ENCODE peak calls at places on chromosome 9, in eight cellular contexts. O is GM23248; S is fibroblast of the aortic adventitia; B is sciatic nerve; F is GOT3; Y is stimulated activated naive B cell treated with anti-CD40 and anti-IgM and Interleukin-4, amounts not matched to agents 10 μg/mL and 1 μg/mL and 100 μg/mL, for 72 hours; G is activated naive CD8-positive, alpha-beta T cell treated with anti-CD3 and anti-CD28 coated beads for 36 hours; J is activated T-helper 1 cell treated with Interleukin-2 at 50 U/mL for 16 hours. A is an unnamed sample.

GRCh38 chr9:13915591-13916301 is 398.2 kb downstream of the NFIB start:
- DNase-seq in O (peak), S (peak), B (no peak), F (no peak), Y (no peak), G (no peak), J (no peak), A (peak)

GRCh38 chr9:114446036-114446435 is 58.3 kb upstream of the AKNA start:
- DNase-seq in O (peak), S (peak), B (no peak), F (no peak), Y (no peak), G (no peak), J (no peak), A (no peak)

GRCh38 chr9:129665814-129666511 is 516 bp downstream of the PRRX2 start:
- DNase-seq in O (peak), S (no peak), B (no peak), F (no peak), Y (no peak), G (no peak), J (no peak), A (no peak)

GRCh38 chr9:124360277-124360676 is 55.0 kb downstream of the PSMB7 start:
- DNase-seq in O (no peak), S (no peak), B (no peak), F (no peak), Y (no peak), G (no peak), J (no peak), A (no peak)

GRCh38 chr9:128143409-128144238 is 5.6 kb upstream of the LCN2 start:
- DNase-seq in O (peak), S (peak), B (no peak), F (no peak), Y (no peak), G (no peak), J (no peak), A (no peak)

GRCh38 chr9:116152390-116152789 is 1.2 kb upstream of the PAPPA start:
- DNase-seq in O (peak), S (no peak), B (no peak), F (no peak), Y (no peak), G (no peak), J (no peak), A (no peak)

GRCh38 chr9:93288891-93289883 is 105.2 kb downstream of the WNK2 start:
- DNase-seq in O (peak), S (no peak), B (no peak), F (no peak), Y (no peak), G (no peak), J (no peak), A (no peak)

GRCh38 chr9:28774433-28775029 is 1201.2 kb upstream of the C9orf72 start:
- DNase-seq in O (peak), S (peak), B (no peak), F (no peak), Y (no peak), G (no peak), J (no peak), A (peak)

GRCh38 chr9:131839281-131840084 is 99.6 kb upstream of the RAPGEF1 start:
- DNase-seq in O (peak), S (peak), B (no peak), F (peak), Y (no peak), G (peak), J (peak), A (peak)

GRCh38 chr9:89730715-89731114 is 125.9 kb downstream of the GADD45G start:
- DNase-seq in O (no peak), S (no peak), B (no peak), F (no peak), Y (no peak), G (no peak), J (no peak), A (no peak)

GRCh38 chr9:107387401-107387800 is 102.2 kb downstream of the KLF4 start:
- DNase-seq in O (no peak), S (no peak), B (no peak), F (no peak), Y (no peak), G (no peak), J (no peak), A (no peak)

GRCh38 chr9:99966720-99967119 is 60.3 kb downstream of the STX17 start:
- DNase-seq in O (no peak), S (peak), B (no peak), F (no peak), Y (no peak), G (no peak), J (no peak), A (peak)

GRCh38 chr9:114003756-114004155 is 74.3 kb downstream of the AMBP start:
- DNase-seq in O (no peak), S (no peak), B (peak), F (no peak), Y (no peak), G (no peak), J (no peak), A (no peak)

GRCh38 chr9:73200694-73201432 is 49.2 kb downstream of the ANXA1 start:
- DNase-seq in O (peak), S (peak), B (no peak), F (no peak), Y (no peak), G (no peak), J (no peak), A (no peak)

GRCh38 chr9:102237520-102237919 is 499.1 kb upstream of the GRIN3A start:
- DNase-seq in O (no peak), S (no peak), B (no peak), F (no peak), Y (no peak), G (no peak), J (no peak), A (no peak)

GRCh38 chr9:33297455-33297854 is 7.1 kb downstream of the NFX1 start:
- DNase-seq in O (no peak), S (no peak), B (no peak), F (no peak), Y (peak), G (no peak), J (no peak), A (no peak)

GRCh38 chr9:123757547-123757946 is 172.4 kb downstream of the DENND1A start:
- DNase-seq in O (no peak), S (peak), B (no peak), F (no peak), Y (no peak), G (no peak), J (no peak), A (no peak)

GRCh38 chr9:127570533-127571111 is 41.5 kb upstream of the STXBP1 start:
- DNase-seq in O (no peak), S (peak), B (no peak), F (no peak), Y (no peak), G (no peak), J (no peak), A (no peak)

GRCh38 chr9:77926314-77926959 is 105.2 kb downstream of the GNAQ start:
- DNase-seq in O (peak), S (peak), B (no peak), F (no peak), Y (no peak), G (no peak), J (no peak), A (peak)

GRCh38 chr9:126693428-126693931 is 79.8 kb downstream of the LMX1B start:
- DNase-seq in O (no peak), S (no peak), B (no peak), F (no peak), Y (no peak), G (no peak), J (no peak), A (no peak)

GRCh38 chr9:16884952-16885513 is 14.6 kb upstream of the BNC2 start:
- DNase-seq in O (peak), S (peak), B (no peak), F (no peak), Y (no peak), G (no peak), J (no peak), A (no peak)

GRCh38 chr9:87878930-87879603 is 3.6 kb upstream of the SPATA31E1 start:
- DNase-seq in O (peak), S (peak), B (no peak), F (no peak), Y (no peak), G (no peak), J (no peak), A (peak)

GRCh38 chr9:133473743-133474142 is 5.2 kb downstream of the SLC2A6 start:
- DNase-seq in O (no peak), S (no peak), B (no peak), F (no peak), Y (no peak), G (no peak), J (no peak), A (no peak)

GRCh38 chr9:73073337-73074175 is 78.1 kb upstream of the ANXA1 start:
- DNase-seq in O (peak), S (no peak), B (no peak), F (no peak), Y (no peak), G (no peak), J (no peak), A (no peak)

GRCh38 chr9:72751541-72751940 is 201.3 kb downstream of the ALDH1A1 start:
- DNase-seq in O (no peak), S (no peak), B (no peak), F (no peak), Y (no peak), G (no peak), J (no peak), A (no peak)

GRCh38 chr9:34961574-34962480 is 3.7 kb downstream of the PHF24 start:
- DNase-seq in O (peak), S (peak), B (no peak), F (no peak), Y (no peak), G (peak), J (no peak), A (peak)

GRCh38 chr9:112784020-112784788 is 33.6 kb downstream of the SNX30 start:
- DNase-seq in O (no peak), S (peak), B (no peak), F (no peak), Y (no peak), G (no peak), J (no peak), A (peak)

GRCh38 chr9:1354066-1354465 is 303.9 kb downstream of the DMRT2 start:
- DNase-seq in O (no peak), S (no peak), B (no peak), F (no peak), Y (no peak), G (no peak), J (no peak), A (no peak)

GRCh38 chr9:131657890-131658752 is 81.8 kb downstream of the RAPGEF1 start:
- DNase-seq in O (peak), S (peak), B (no peak), F (peak), Y (no peak), G (no peak), J (no peak), A (peak)

GRCh38 chr9:35832814-35833213 is 3.8 kb downstream of the TMEM8B start:
- DNase-seq in O (no peak), S (no peak), B (no peak), F (no peak), Y (no peak), G (no peak), J (no peak), A (no peak)

GRCh38 chr9:137759649-137760321 is 117.8 kb upstream of the CACNA1B start:
- DNase-seq in O (no peak), S (no peak), B (no peak), F (no peak), Y (peak), G (no peak), J (no peak), A (no peak)

GRCh38 chr9:4678679-4679267 is 596 bp upstream of the CDC37L1 start:
- DNase-seq in O (peak), S (peak), B (no peak), F (no peak), Y (no peak), G (no peak), J (peak), A (no peak)

GRCh38 chr9:100222674-100223073 is 123.6 kb downstream of the INVS start:
- DNase-seq in O (peak), S (peak), B (no peak), F (no peak), Y (no peak), G (no peak), J (no peak), A (peak)

GRCh38 chr9:80561526-80561925 is 989.8 kb downstream of the TLE4 start:
- DNase-seq in O (no peak), S (no peak), B (no peak), F (no peak), Y (no peak), G (no peak), J (no peak), A (peak)

GRCh38 chr9:123834218-123834906 is 95.6 kb downstream of the DENND1A start:
- DNase-seq in O (peak), S (no peak), B (no peak), F (no peak), Y (no peak), G (no peak), J (no peak), A (no peak)